ENCODE peak calls at places on chromosomes 5 and 9, in four cellular contexts. J is esophagus squamous epithelium, E is NCI-H1417, L is EH. D is an unnamed sample.

GRCh38 chr5:119368238-119368630 is 12.4 kb downstream of the TNFAIP8 start:
- DNase-seq in E (no peak), L (no peak), J (no peak), D (no peak)

GRCh38 chr9:130417602-130418001 is 27.2 kb upstream of the ASS1 start:
- DNase-seq in J (no peak), L (no peak), E (no peak), D (no peak)

GRCh38 chr5:78472469-78473106 is 112.2 kb downstream of the SCAMP1 start:
- DNase-seq in E (no peak), J (no peak), L (peak; percentile 26), D (no peak)

GRCh38 chr5:148760945-148761638 is 65.3 kb upstream of the ADRB2 start:
- DNase-seq in J (no peak), E (no peak), L (no peak), D (no peak)

GRCh38 chr9:113963017-113963620 is 87.0 kb downstream of the ZNF618 start:
- DNase-seq in E (no peak), L (peak; percentile 72), J (no peak), D (no peak)

GRCh38 chr9:86126998-86127972 is 27.9 kb upstream of the GOLM1 start:
- DNase-seq in J (no peak), E (peak; percentile 97), L (peak; percentile 71), D (no peak)

GRCh38 chr9:86598411-86599239 is 244.4 kb upstream of the TUT7 start:
- DNase-seq in E (no peak), L (no peak), J (no peak), D (no peak)

GRCh38 chr9:126683698-126684044 is 69.9 kb downstream of the LMX1B start:
- DNase-seq in J (no peak), L (no peak), E (no peak), D (no peak)

D was measured in SIG-M5.